ENCODE peak calls at places on chromosomes 3 and 15, in four cellular contexts. K is K562, C is GM12878, F is HL-60. W is an unnamed sample.

GRCh38 chr3:175411405-175411804 is 552.3 kb downstream of the NAALADL2 start:
- DNase-seq in C (no peak), K (no peak), F (no peak), W (no peak)

GRCh38 chr3:42012378-42012934 is 50.6 kb upstream of the ULK4 start:
- DNase-seq in C (no peak), F (no peak), K (no peak), W (peak)

GRCh38 chr3:81788044-81788443 is 26.6 kb upstream of the GBE1 start:
- DNase-seq in F (no peak), K (no peak), C (no peak), W (no peak)

GRCh38 chr3:8147726-8148125 is 353.9 kb upstream of the LMCD1 start:
- DNase-seq in K (no peak), F (no peak), C (no peak), W (no peak)

GRCh38 chr3:101095703-101096102 is 102.5 kb upstream of the ABI3BP start:
- DNase-seq in C (no peak), F (no peak), K (no peak), W (no peak)

GRCh38 chr3:87350367-87351199 is 74.2 kb upstream of the POU1F1 start:
- DNase-seq in C (no peak), F (peak), K (peak), W (peak)

GRCh38 chr15:78037328-78037727 is 40.2 kb downstream of the TBC1D2B start:
- DNase-seq in C (no peak), F (no peak), K (no peak), W (no peak)

GRCh38 chr3:69200384-69201068 is 78.1 kb upstream of the LMOD3 start:
- DNase-seq in C (no peak), F (no peak), K (no peak), W (no peak)

GRCh38 chr3:193987186-193987585 is 148.8 kb upstream of the HES1 start:
- DNase-seq in K (no peak), F (no peak), C (no peak), W (no peak)

GRCh38 chr3:185152433-185153169 is at the start of gene C3orf70:
- DNase-seq in C (no peak), F (peak), K (peak), W (peak)

GRCh38 chr3:51673181-51673801 is 2.2 kb downstream of the TEX264 start:
- DNase-seq in K (no peak), C (no peak), F (no peak), W (no peak)

GRCh38 chr15:50182233-50183013 is 427 bp downstream of the SLC27A2 start:
- DNase-seq in F (peak), K (peak), C (no peak), W (peak)

GRCh38 chr15:50180091-50180490 is 1.9 kb upstream of the SLC27A2 start:
- DNase-seq in K (no peak), F (no peak), C (no peak), W (no peak)

GRCh38 chr15:50181983-50182232 is at the start of gene SLC27A2:
- DNase-seq in C (no peak), K (peak), F (no peak), W (no peak)

GRCh38 chr15:50181206-50181982 is 602 bp upstream of the SLC27A2 start:
- DNase-seq in F (no peak), K (no peak), C (no peak), W (no peak)

GRCh38 chr15:50180578-50180977 is 1.4 kb upstream of the SLC27A2 start:
- DNase-seq in F (no peak), K (no peak), C (no peak), W (no peak)
- TF ChIP-seq POLR2AphosphoS5 in F (no peak), K (no peak), C (no peak), W (no peak)

DNA sequence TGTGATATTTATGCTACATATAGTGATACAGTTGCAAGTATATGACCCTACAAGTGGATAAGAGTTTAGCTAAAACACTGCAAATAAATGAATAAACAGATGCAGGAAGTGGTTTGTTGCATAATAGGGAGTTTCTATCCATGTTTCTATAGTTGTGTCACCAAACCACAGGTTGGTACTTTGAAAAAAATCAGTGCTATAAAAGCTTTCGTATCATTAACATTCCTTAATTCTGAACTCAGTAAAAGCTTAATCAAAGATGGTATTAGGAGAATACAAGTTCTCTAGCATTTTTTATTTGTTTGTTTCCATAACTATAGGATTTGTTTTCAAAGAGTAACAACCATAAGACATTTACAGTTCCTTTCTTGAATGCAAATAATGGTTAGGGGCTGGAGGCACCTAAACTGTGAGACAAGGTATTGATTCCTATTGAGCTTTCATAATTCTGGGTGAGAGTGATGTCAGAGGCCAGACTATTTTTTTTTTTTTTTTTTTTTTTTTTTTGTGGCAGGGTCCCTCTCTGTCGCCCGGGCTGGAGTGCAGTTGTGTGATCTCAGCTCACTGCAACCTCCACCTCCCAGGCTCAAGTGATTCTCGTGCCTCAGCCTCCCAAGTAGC is 29.6 kb downstream of the CPOX start:
- DNase-seq in C (no peak), F (no peak), K (no peak), W (no peak)
- TF ChIP-seq SPI1 in C (peak), F (no peak), K (no peak), W (peak)

GRCh38 chr3:50341537-50341936 is 901 bp upstream of the RASSF1 start:
- DNase-seq in F (no peak), C (no peak), K (no peak), W (no peak)

GRCh38 chr3:50338989-50339388 is 1.6 kb downstream of the RASSF1 start:
- DNase-seq in F (peak), C (no peak), K (no peak), W (no peak)

GRCh38 chr3:50341996-50342732 is 1.5 kb upstream of the RASSF1 start:
- DNase-seq in K (no peak), C (no peak), F (no peak), W (no peak)

GRCh38 chr3:50339485-50340196 is 995 bp downstream of the RASSF1 start:
- DNase-seq in K (no peak), F (no peak), C (no peak), W (no peak)

GRCh38 chr3:50340404-50341329 is at the start of gene RASSF1:
- DNase-seq in C (no peak), F (peak), K (peak), W (peak)
- TF ChIP-seq POLR2AphosphoS5 in C (no peak), F (peak), K (peak), W (no peak)

DNA sequence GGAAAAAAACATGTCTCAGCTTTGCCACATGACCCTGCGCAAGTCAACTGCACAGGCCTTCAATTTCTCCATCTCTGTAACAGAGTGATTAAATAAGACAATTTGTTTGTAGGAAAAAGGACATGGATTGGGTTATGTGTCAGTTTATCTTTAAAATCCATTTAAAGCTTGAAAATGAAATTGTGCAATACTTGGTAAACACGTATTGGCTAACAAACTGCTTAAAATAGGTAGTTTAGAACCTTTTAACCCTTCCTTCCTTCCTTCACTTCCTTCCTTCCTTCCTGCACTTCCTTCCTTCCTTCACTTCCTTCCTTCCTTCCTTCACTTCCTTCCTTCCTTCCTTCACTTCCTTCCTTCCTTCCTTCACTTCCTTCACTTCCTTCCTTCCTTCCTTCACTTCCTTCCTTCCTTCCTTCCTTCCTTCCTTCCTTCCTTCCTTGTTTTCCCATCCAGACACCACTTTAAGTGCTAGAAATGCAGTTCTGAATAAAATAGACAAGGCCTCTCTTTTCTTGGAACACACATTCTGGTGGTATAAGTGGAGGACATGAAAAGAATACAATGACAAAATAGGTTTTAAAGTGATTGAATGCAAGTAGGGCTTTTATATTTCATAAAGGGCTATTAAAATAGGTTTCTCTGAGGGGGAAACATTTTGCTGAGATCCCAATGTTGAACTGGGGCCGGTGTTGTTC is 130.2 kb upstream of the TP63 start:
- DNase-seq in C (no peak), F (no peak), K (no peak), W (no peak)
- TF ChIP-seq SPI1 in C (no peak), F (no peak), K (no peak), W (no peak)

GRCh38 chr15:57215371-57215770 is 160.9 kb upstream of the CGNL1 start:
- DNase-seq in C (no peak), K (no peak), F (no peak), W (no peak)

GRCh38 chr15:57220220-57220619 is 156.1 kb upstream of the CGNL1 start:
- DNase-seq in F (peak), K (no peak), C (no peak), W (no peak)

GRCh38 chr15:57216288-57216687 is 160.0 kb upstream of the CGNL1 start:
- DNase-seq in C (no peak), K (no peak), F (no peak), W (no peak)

GRCh38 chr15:57218826-57219576 is 157.3 kb upstream of the CGNL1 start:
- DNase-seq in F (peak), K (no peak), C (no peak), W (no peak)

GRCh38 chr15:57217716-57218598 is 158.3 kb upstream of the CGNL1 start:
- DNase-seq in F (peak), C (no peak), K (no peak), W (no peak)
- TF ChIP-seq POLR2AphosphoS5 in F (no peak), C (no peak), K (no peak), W (no peak)

GRCh38 chr3:10628902-10629700 is 123.7 kb upstream of the ATP2B2 start:
- DNase-seq in K (no peak), C (no peak), F (no peak), W (no peak)

GRCh38 chr3:10637342-10637741 is 132.0 kb upstream of the ATP2B2 start:
- DNase-seq in C (no peak), F (no peak), K (no peak), W (no peak)

GRCh38 chr3:10631224-10631623 is 125.8 kb upstream of the ATP2B2 start:
- DNase-seq in C (no peak), F (no peak), K (no peak), W (no peak)

GRCh38 chr3:10635446-10636076 is 130.2 kb upstream of the ATP2B2 start:
- DNase-seq in F (no peak), C (no peak), K (no peak), W (no peak)

DNA sequence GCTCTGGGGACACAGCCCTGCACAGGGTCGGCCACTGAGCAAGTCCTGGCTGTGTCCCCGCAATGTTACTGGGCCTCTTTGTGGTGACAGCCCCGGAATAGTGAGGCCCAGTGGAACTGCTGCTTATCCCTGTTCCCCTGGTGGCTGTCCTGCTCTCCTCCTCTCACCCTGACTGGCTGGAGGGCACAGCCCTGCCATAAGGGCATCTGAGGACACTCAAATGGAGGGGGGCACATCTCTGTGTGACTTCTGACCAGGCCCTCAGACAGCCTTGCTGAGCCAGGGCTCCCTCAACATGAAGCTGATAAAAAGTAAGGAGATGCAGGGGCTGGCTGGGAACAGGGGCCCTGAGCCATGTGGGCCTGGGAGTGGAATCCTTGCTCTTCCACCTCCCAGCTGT is 127.4 kb upstream of the ATP2B2 start:
- DNase-seq in F (no peak), K (no peak), C (no peak), W (no peak)
- TF ChIP-seq SPI1 in F (no peak), K (no peak), C (no peak), W (no peak)

GRCh38 chr3:108053025-108053424 is 37.8 kb downstream of the CD47 start:
- DNase-seq in K (no peak), C (no peak), F (no peak), W (no peak)
- TF ChIP-seq POLR2AphosphoS5 in K (no peak), C (no peak), F (no peak), W (no peak)

DNA sequence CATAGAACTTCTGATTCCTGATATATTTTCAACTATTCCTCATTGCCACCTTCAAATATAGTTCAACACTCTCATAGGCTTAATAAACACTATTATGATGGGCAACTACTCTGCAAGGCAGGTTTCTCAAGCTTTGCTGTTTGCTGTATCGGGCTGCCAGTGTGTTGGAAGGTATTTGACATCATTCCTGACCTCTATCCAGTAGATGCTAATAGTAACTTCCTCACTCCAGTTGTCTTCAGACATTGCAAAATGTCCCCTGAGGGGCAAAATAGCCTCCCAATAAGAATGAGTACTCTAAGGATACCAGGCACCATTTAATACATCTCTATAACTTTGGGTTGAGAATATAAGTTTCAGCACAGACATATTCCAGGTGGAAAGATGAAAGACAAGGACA is 147.5 kb upstream of the PFN2 start:
- DNase-seq in F (no peak), K (no peak), C (no peak), W (no peak)
- TF ChIP-seq SPI1 in F (no peak), K (no peak), C (no peak), W (no peak)

DNA sequence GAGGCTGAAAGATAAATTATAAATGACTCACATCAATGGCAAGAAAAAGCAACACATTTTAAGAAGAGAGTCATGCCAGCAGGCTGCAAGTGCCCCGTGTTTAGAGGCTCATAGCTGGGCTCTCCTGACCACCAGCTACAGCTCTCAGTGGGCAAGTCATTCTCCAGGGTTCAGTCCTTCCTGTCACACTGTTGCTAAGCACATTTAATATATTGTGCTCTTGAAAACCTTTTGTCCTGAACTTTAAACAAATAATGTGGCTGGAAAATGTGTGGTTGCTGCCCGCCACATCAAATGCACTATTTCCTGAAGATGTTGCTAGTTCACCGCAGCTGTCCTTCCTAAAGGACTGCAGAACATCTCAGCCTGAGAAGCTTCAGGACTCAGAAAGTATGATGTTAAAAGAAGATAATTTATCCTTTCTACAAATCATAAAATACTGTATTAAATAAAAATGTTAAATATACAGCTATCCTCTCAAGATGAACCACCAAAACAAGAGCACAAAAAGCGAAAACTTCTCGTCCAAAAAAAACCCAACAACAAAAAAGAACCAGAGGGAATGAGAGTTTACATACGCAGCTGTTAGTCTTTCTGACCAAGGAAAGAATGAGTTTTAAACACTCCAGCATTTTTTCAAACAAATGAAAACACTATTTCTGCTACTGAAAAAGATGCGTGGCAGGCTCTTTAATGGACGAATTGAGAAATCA is 956 bp downstream of the TARS3 start:
- DNase-seq in K (no peak), F (peak), C (peak), W (peak)
- TF ChIP-seq POLR2AphosphoS5 in K (no peak), F (no peak), C (no peak), W (no peak)

DNA sequence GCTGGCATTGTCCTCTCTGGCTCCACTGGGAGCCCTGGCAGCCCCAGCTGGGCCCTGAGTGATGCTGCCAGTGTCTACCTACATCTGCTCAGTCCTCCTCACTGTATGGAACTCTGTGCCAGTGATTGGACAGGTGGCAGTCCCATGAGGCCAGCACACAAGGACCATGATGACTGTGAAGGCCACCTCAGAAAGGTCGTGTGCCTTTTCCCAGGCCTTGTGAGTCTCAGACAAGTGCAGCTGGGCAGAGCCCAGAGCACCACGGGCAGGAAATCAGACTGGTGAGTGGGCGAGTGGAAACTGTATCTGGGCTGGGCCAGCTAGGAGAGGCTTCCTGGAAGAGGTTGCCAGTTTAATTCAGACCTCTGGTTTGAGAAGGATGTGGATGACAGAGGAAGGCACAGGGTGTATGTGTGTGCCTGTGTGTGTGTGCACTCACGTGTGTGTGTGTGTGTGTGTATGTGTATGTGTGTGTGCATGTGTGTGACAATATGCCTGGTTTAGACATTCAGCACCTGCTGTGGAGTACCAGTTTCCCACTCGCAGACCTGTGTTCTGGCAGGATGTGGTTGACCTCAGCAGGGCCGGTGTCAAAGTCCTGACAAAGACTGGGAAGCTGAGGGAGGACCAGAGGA is 7.0 kb downstream of the MAPKAPK3 start:
- DNase-seq in C (no peak), K (no peak), F (peak), W (no peak)
- TF ChIP-seq SPI1 in C (no peak), K (no peak), F (no peak), W (no peak)

W was measured in GM12891.